ENCODE peak calls at places on chromosomes 1 and 21, in eight cellular contexts. O is OCI-LY7; J is PC-9; P is lower leg skin; C is astrocyte of the cerebellum; X is gastrocnemius medialis; M is foreskin fibroblast; V is CD4-positive, alpha-beta T cell. E is an unnamed sample.

GRCh38 chr1:167438171-167439138 is 79.9 kb downstream of the CD247 start:
- DNase-seq in O (no peak), J (no peak), P (peak; percentile 6), C (no peak), X (no peak), M (no peak), V (no peak), E (no peak)

GRCh38 chr1:172826096-172826741 is 167.3 kb downstream of the FASLG start:
- DNase-seq in O (peak; percentile 53), J (peak; percentile 51), P (peak; percentile 48), C (peak; percentile 80), X (peak; percentile 32), M (peak; percentile 87), V (no peak), E (peak; percentile 62)

GRCh38 chr1:177975588-177976495 is 6.0 kb upstream of the SEC16B start:
- DNase-seq in O (no peak), J (no peak), P (no peak), C (no peak), X (no peak), M (peak; percentile 70), V (no peak), E (no peak)

GRCh38 chr1:168767885-168768584 is 39.0 kb upstream of the DPT start:
- DNase-seq in O (no peak), J (no peak), P (peak; percentile 19), C (peak; percentile 63), X (no peak), M (peak; percentile 12), V (no peak), E (no peak)

GRCh38 chr1:160432371-160432786 is 32.0 kb downstream of the VANGL2 start:
- DNase-seq in O (peak; percentile 72), J (no peak), P (no peak), C (no peak), X (no peak), M (no peak), V (no peak), E (no peak)

GRCh38 chr1:193520472-193520871 is 334.1 kb upstream of the B3GALT2 start:
- DNase-seq in O (no peak), J (no peak), P (no peak), C (no peak), X (no peak), M (no peak), V (no peak), E (no peak)

GRCh38 chr1:221488531-221488930 is 253.4 kb downstream of the DUSP10 start:
- DNase-seq in O (no peak), J (peak; percentile 78), P (no peak), C (no peak), X (no peak), M (no peak), V (no peak), E (no peak)

GRCh38 chr1:17933991-17934390 is 173.6 kb upstream of the IGSF21 start:
- DNase-seq in O (no peak), J (no peak), P (no peak), C (no peak), X (no peak), M (no peak), V (no peak), E (no peak)

GRCh38 chr1:178664278-178664677 is 60.8 kb upstream of the RALGPS2 start:
- DNase-seq in O (peak; percentile 85), J (no peak), P (no peak), C (no peak), X (no peak), M (no peak), V (no peak), E (no peak)

GRCh38 chr1:198788561-198789064 is 149.8 kb downstream of the PTPRC start:
- DNase-seq in O (peak; percentile 65), J (no peak), P (no peak), C (no peak), X (no peak), M (no peak), V (no peak), E (no peak)

GRCh38 chr1:53344921-53345838 is 17.3 kb upstream of the LRP8 start:
- DNase-seq in O (no peak), J (no peak), P (no peak), C (no peak), X (no peak), M (no peak), V (no peak), E (no peak)

GRCh38 chr1:67053785-67054759 is at the start of gene SLC35D1:
- DNase-seq in O (peak; percentile 91), J (peak; percentile 37), P (peak; percentile 53), C (no peak), X (peak; percentile 37), M (peak; percentile 54), V (peak; percentile 81), E (no peak)

GRCh38 chr1:35568975-35569395 is 4.1 kb upstream of the TFAP2E start:
- DNase-seq in O (peak; percentile 75), J (peak; percentile 43), P (peak; percentile 54), C (peak; percentile 48), X (no peak), M (peak; percentile 62), V (peak; percentile 67), E (peak; percentile 11)

DNA sequence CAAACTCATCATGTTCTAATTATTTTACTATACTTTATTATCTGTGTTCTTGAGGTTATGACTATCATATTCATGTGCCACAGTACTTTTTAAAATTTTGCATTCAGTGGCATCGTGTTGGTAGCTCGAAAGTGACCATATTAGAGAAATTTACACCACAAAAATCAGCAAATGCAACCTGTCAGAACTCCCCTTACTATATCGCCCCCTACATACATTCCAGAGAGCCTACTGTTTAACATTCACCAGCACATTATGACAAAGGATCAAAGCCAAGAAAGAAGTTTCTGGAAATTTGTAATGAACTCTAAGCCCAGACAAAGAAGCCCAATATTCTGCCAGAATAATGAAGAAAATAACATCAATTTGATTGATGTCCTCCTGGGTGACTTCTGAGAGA is 909.3 kb downstream of the LTN1 start:
- DNase-seq in O (no peak), J (no peak), P (no peak), C (no peak), X (no peak), M (no peak), V (no peak), E (no peak)
- TF ChIP-seq CTCF in O (no peak), J (no peak), P (no peak), C (no peak), X (no peak), M (no peak), V (no peak), E (no peak)

GRCh38 chr1:33256335-33256700 is at the start of gene ZNF362:
- DNase-seq in O (peak; percentile 80), J (peak; percentile 44), P (no peak), C (peak; percentile 12), X (peak; percentile 16), M (peak; percentile 54), V (peak; percentile 73), E (no peak)
- TF ChIP-seq CTCF in O (no peak), J (no peak), P (no peak), C (no peak), X (no peak), M (no peak), V (no peak), E (peak; percentile 2)

DNA sequence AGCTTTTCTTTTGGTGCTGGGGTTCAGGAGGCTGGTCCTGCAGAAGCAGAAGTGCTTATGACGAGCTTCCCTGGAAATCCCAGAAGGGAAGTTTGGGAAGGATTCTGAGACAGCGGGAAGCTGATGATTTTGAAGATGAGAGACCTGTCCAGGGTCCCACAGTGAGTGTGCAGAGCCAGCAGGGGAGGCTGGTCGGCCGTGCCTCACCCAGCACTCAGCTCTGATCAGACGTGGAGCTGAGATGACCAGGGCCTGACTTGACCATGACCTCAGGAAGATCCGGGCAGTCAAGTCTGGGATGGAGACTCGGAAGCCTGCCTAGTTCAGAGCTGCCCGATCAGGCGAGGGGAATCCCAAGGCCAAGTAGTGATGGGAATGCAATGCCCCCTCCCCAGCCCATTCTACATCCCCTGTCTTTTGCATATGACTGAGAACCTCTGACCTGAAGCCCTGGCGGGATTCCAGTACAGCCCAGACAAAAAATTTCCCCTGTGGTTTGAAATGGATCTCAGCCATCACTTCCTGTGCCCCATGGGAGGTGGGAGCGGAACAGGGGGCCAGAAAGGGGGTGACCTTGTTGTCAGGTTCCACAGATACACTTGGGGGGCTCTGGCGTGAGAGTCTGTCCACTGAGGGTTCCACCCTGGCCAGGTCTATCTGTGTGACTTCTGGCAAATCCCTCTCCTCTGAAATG is 96.8 kb upstream of the RUNX3 start:
- DNase-seq in O (no peak), J (no peak), P (no peak), C (no peak), X (no peak), M (no peak), V (no peak), E (no peak)
- TF ChIP-seq CTCF in O (no peak), J (no peak), P (no peak), C (no peak), X (no peak), M (no peak), V (no peak), E (no peak)

GRCh38 chr1:210292276-210292851 is 36.3 kb upstream of the HHAT start:
- DNase-seq in O (no peak), J (peak; percentile 43), P (peak; percentile 30), C (no peak), X (peak; percentile 38), M (no peak), V (peak; percentile 39), E (peak; percentile 25)
- TF ChIP-seq CTCF in O (no peak), J (no peak), P (no peak), C (peak; percentile 16), X (peak; percentile 27), M (peak; percentile 25), V (no peak), E (peak; percentile 11)